ENCODE peak calls at places on chromosome 19, in five cellular contexts. F, E, V, G and A are unnamed samples. For H3K4me1, the result is how much of the 10 kb centered on the place peaks cover.

GRCh38 chr19:763869-764268 is 13.0 kb downstream of the MISP start:
- DNase-seq in V (no peak), E (no peak), F (no peak), G (no peak), A (no peak)

GRCh38 chr19:6752257-6753177 is 13.0 kb downstream of the TRIP10 start:
- DNase-seq in G (no peak), F (peak), E (no peak), V (no peak), A (no peak)

GRCh38 chr19:52566588-52566987 is 3.5 kb upstream of the ZNF701 start:
- DNase-seq in V (peak), G (no peak), F (no peak), E (no peak), A (no peak)

GRCh38 chr19:42553292-42554045 is 25.2 kb upstream of the CEACAM1 start:
- DNase-seq in F (no peak), E (no peak), G (no peak), V (peak), A (no peak)

GRCh38 chr19:23461120-23461519 is 65.8 kb upstream of the ZNF91 start:
- DNase-seq in E (no peak), G (no peak), V (no peak), F (no peak), A (no peak)

GRCh38 chr19:29216021-29216420 is 3.1 kb upstream of the UQCRFS1 start:
- DNase-seq in F (no peak), E (no peak), V (no peak), G (no peak), A (no peak)

GRCh38 chr19:27909185-27909840 is 1303.6 kb downstream of the UQCRFS1 start:
- DNase-seq in V (no peak), E (no peak), G (no peak), F (no peak), A (no peak)

GRCh38 chr19:15869109-15869555 is 28.7 kb downstream of the CYP4F2 start:
- DNase-seq in E (peak), G (peak), V (peak), F (no peak), A (no peak)

GRCh38 chr19:17394891-17395415 is 957 bp upstream of the CCDC194 start:
- DNase-seq in G (peak), E (peak), V (peak), F (peak), A (no peak)

GRCh38 chr19:38731654-38732301 is 12.5 kb downstream of the CAPN12 start:
- DNase-seq in V (no peak), F (no peak), G (no peak), E (no peak), A (no peak)

GRCh38 chr19:55340784-55341147 is 1.1 kb downstream of the KMT5C start:
- DNase-seq in E (peak), G (no peak), V (peak), F (peak), A (peak)

GRCh38 chr19:55369651-55370304 is 485 bp downstream of the IL11 start:
- DNase-seq in V (peak), E (peak), G (no peak), F (peak), A (no peak)

GRCh38 chr19:4543444-4543843 is 3.6 kb upstream of the LRG1 start:
- DNase-seq in G (no peak), E (no peak), V (no peak), F (no peak), A (no peak)

GRCh38 chr19:4539169-4539696 is 603 bp downstream of the LRG1 start:
- DNase-seq in E (no peak), G (no peak), F (no peak), V (no peak), A (no peak)

GRCh38 chr19:4542896-4543351 is 3.1 kb upstream of the LRG1 start:
- DNase-seq in G (no peak), E (no peak), V (no peak), F (no peak), A (no peak)

GRCh38 chr19:4539697-4540581 is at the start of gene LRG1:
- DNase-seq in V (no peak), F (no peak), E (no peak), G (peak), A (no peak)

DNA sequence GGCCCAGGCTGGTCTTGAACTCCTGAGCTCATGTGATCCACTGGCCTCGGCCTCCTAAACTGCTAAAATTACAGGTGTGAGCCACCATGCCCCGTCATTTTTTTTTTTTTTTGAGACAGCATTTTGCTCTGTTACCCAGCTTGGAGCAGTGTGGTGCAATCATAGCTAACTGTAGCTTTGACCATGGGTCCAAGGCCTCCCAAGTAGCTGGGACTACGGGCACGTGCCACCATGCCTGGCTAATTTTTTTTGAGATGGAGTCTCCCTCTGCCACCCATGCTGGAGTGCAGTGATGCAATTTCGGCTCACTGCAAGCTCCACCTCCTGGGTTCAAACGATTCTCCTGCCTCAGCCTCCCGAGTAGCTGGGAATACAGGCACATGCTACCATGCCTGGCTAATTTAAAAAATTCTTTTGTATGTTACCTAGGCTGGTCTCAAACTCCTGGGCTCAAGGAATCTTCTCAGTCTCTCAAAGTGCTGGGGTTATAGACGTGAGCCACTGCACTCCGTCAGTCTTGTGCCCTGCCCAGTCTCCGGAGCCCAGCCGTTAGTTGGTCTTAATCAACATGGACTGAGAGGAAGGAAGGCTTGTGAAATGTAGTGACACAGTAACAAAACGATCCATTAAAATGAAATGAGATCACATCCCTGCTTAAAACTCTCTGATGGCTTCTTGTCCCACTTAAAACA is 1.4 kb upstream of the LRG1 start:
- DNase-seq in F (no peak), G (no peak), E (no peak), V (peak), A (no peak)
- TF ChIP-seq EZH2phosphoT487 in F (no peak), G (no peak), E (no peak), V (no peak), A (no peak)

GRCh38 chr19:47661571-47661970 is 51.7 kb upstream of the EHD2 start:
- DNase-seq in V (peak), E (no peak), F (no peak), G (no peak), A (no peak)
- H3K4me1 ChIP-seq in V (under half), E (under half), F (under half), G (under half), A (under half)

GRCh38 chr19:41217741-41218140 is 1.3 kb upstream of the AXL start:
- DNase-seq in F (no peak), V (peak), E (no peak), G (no peak), A (no peak)

GRCh38 chr19:41221514-41222205 is 2.6 kb downstream of the AXL start:
- DNase-seq in G (no peak), V (no peak), E (no peak), F (no peak), A (no peak)

GRCh38 chr19:41219924-41220567 is 1.0 kb downstream of the AXL start:
- DNase-seq in G (no peak), E (no peak), V (peak), F (peak), A (no peak)

GRCh38 chr19:41218249-41218614 is 791 bp upstream of the AXL start:
- DNase-seq in V (no peak), E (no peak), G (no peak), F (no peak), A (no peak)

DNA sequence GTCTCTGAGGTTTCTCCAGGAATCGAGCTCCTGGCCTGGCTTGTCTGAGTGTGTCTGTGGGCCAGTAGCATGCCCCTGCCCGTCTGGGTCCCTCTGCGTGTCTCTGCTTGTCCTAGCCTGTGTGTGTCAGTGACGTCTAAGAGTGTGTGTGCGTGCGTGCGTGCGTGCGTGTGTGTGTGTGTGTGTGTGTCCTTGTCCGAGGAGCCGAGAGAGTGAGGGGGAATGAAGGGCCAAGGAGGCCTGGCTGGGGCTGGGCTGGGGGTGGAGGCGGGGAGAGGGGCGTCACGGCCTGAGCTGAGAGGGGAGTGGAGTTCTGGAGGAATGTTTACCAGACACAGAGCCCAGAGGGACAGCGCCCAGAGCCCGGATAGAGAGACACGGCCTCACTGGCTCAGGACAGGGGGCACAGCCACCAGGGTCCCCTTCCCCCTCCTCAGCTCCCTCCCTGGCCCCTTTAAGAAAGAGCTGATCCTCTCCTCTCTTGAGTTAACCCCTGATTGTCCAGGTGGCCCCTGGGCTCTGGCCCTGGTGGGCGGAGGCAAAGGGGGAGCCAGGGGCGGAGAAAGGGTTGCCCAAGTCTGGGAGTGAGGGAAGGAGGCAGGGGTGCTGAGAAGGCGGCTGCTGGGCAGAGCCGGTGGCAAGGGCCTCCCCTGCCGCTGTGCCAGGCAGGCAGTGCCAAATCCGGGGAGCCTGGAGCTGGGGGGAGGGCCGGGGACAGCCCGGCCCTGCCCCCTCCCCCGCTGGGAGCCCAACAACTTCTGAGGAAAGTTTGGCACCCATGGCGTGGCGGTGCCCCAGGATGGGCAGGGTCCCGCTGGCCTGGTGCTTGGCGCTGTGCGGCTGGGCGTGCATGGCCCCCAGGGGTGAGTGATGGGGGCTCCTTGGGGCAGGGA is at the start of gene AXL:
- DNase-seq in G (no peak), F (peak), E (peak), V (peak), A (no peak)
- TF ChIP-seq EZH2phosphoT487 in G (no peak), F (no peak), E (no peak), V (no peak), A (no peak)

GRCh38 chr19:13171146-13171545 is 20.9 kb downstream of the IER2 start:
- DNase-seq in F (no peak), E (no peak), V (no peak), G (no peak), A (no peak)

GRCh38 chr19:13176345-13176744 is 26.1 kb downstream of the IER2 start:
- DNase-seq in V (no peak), G (no peak), E (no peak), F (no peak), A (no peak)

GRCh38 chr19:13173129-13173737 is 23.0 kb downstream of the IER2 start:
- DNase-seq in V (no peak), E (no peak), G (no peak), F (no peak), A (no peak)

GRCh38 chr19:13169769-13170168 is 19.6 kb downstream of the IER2 start:
- DNase-seq in G (no peak), E (no peak), F (no peak), V (peak), A (no peak)

DNA sequence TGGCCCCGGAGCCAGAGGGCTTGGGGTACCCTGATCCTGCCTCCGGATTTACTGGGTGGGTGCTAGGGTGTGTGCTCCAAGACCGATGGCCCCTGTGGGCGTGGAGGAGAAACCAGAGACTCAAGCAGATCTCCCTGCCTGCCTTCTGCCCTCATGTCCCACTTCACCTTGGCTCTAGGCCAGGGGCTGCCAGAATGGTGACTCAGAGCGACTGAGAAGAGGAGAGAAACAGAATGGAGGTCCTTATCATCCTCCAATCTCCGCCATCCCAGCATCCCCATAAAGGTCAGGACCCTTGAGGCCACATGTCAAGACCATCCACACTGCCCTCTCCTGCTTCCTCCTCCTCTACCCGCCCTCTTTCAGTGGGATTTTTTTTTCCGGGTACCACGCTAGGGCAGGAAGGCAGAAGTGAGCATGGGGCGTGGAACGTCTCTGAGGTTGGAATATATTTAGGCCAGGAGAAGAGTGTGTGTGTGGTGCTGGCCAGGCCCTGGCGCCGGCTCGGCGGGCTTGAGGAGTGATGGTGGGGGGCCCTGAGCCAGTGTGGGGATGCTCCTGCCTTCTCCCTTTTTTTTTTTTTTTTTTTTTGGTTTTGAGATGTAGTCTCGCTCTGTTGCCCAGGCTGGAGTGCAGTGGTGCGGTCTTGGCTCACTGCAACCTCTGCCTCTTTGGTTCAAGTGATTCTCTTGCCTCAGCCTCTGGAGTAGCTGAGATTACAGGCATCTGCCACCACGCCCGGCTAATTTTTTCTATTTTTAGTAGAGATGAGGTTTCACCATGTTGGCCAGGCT is 22.3 kb downstream of the IER2 start:
- DNase-seq in E (peak), F (no peak), G (no peak), V (peak), A (no peak)
- H3K4me1 ChIP-seq in E (under half), F (under half), G (half or more), V (under half), A (under half)

GRCh38 chr19:8445488-8446001 is 770 bp downstream of the HNRNPM start:
- DNase-seq in E (peak), G (peak), F (peak), V (peak), A (peak)

GRCh38 chr19:8446055-8446709 is 1.4 kb downstream of the HNRNPM start:
- DNase-seq in G (no peak), E (no peak), F (no peak), V (peak), A (no peak)

GRCh38 chr19:8444677-8445487 is at the start of gene HNRNPM:
- DNase-seq in F (peak), G (peak), V (peak), E (peak), A (peak)

GRCh38 chr19:8438236-8438635 is 6.5 kb upstream of the HNRNPM start:
- DNase-seq in F (no peak), V (no peak), G (no peak), E (no peak), A (no peak)

GRCh38 chr19:8441725-8442544 is 2.8 kb upstream of the HNRNPM start:
- DNase-seq in F (peak), G (no peak), E (no peak), V (no peak), A (no peak)
- TF ChIP-seq EZH2phosphoT487 in F (no peak), G (no peak), E (no peak), V (no peak), A (no peak)

GRCh38 chr19:48492925-48493717 is 18.5 kb downstream of the LMTK3 start:
- DNase-seq in G (peak), V (peak), E (peak), F (peak), A (peak)
- H3K4me1 ChIP-seq in G (under half), V (under half), E (under half), F (under half), A (under half)

GRCh38 chr19:44848036-44848804 is 2.1 kb downstream of the NECTIN2 start:
- DNase-seq in G (no peak), E (peak), F (peak), V (peak), A (no peak)
- TF ChIP-seq EZH2phosphoT487 in G (no peak), E (no peak), F (no peak), V (no peak), A (no peak)

GRCh38 chr19:10408511-10409291 is 5.4 kb upstream of the CDC37 start:
- DNase-seq in V (peak), E (peak), G (peak), F (no peak), A (no peak)

GRCh38 chr19:10406191-10406590 is 2.8 kb upstream of the CDC37 start:
- DNase-seq in F (no peak), E (no peak), G (no peak), V (no peak), A (no peak)

GRCh38 chr19:10404888-10405808 is 1.8 kb upstream of the CDC37 start:
- DNase-seq in G (peak), V (peak), E (peak), F (peak), A (no peak)

GRCh38 chr19:10403137-10404021 is at the start of gene CDC37:
- DNase-seq in V (peak), G (peak), F (peak), E (peak), A (peak)

DNA sequence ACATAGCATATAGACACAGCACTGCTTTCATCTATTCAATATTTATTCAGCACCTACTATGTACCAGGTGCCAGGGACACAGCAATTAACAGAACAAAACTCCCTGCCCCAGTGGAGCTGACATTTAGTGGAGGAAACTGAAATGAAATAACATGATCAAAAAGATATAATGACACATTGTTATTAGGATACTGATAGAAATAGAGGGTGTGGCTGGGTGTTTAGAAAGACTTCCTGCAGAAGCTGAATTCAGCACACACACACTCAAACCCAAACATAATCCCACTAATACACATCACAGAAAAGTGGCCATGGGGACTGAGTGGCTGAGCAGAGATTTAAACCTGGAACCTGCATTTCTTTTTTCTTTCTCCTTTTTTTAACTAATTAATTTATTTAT is 3.8 kb upstream of the CDC37 start:
- DNase-seq in V (no peak), G (no peak), F (no peak), E (no peak), A (no peak)
- H3K4me1 ChIP-seq in V (under half), G (half or more), F (under half), E (under half), A (under half)